ENCODE peak calls at places on chromosomes 13 and 19, in eight cellular contexts. R is GM12878, H is ovary, Y is GM12892, E is vagina, I is A549, P is right lobe of liver, V is uterus. B is an unnamed sample.

GRCh38 chr13:46530084-46530935 is 22.7 kb upstream of the LRCH1 start:
- DNase-seq in R (no peak), V (no peak), H (no peak), P (no peak), E (no peak), I (peak), Y (no peak), B (no peak)

GRCh38 chr19:18194554-18195238 is 1.7 kb downstream of the MPV17L2 start:
- DNase-seq in R (no peak), V (peak), I (no peak), Y (peak), P (no peak), E (no peak), H (peak), B (no peak)

GRCh38 chr19:1113986-1114483 is 10.2 kb downstream of the GPX4 start:
- DNase-seq in H (peak), Y (no peak), R (no peak), I (no peak), E (no peak), V (peak), P (no peak), B (no peak)

GRCh38 chr13:98746968-98747367 is 5.5 kb downstream of the SLC15A1 start:
- DNase-seq in I (peak), E (no peak), P (peak), R (no peak), H (no peak), Y (no peak), V (no peak), B (no peak)

GRCh38 chr13:66037096-66037495 is 1193.0 kb downstream of the PCDH9 start:
- DNase-seq in R (no peak), Y (no peak), I (no peak), V (no peak), H (no peak), E (no peak), P (no peak), B (no peak)

GRCh38 chr19:34480971-34481821 is at the start of gene WTIP:
- DNase-seq in H (peak), P (no peak), R (no peak), V (peak), Y (no peak), E (no peak), I (peak), B (peak)

GRCh38 chr19:50858896-50859295 is 4.2 kb downstream of the KLK3 start:
- DNase-seq in H (no peak), R (no peak), I (no peak), V (no peak), Y (no peak), P (no peak), E (no peak), B (no peak)

GRCh38 chr13:41411060-41411459 is 46.3 kb upstream of the RGCC start:
- DNase-seq in Y (no peak), V (no peak), P (peak), I (no peak), H (no peak), R (no peak), E (no peak), B (no peak)

GRCh38 chr13:76425930-76426329 is 460.3 kb downstream of the KCTD12 start:
- DNase-seq in I (no peak), E (no peak), V (no peak), H (no peak), Y (no peak), P (no peak), R (no peak), B (no peak)

GRCh38 chr13:31793246-31793645 is 53.9 kb downstream of the RXFP2 start:
- DNase-seq in V (no peak), H (no peak), E (no peak), I (no peak), P (no peak), R (no peak), Y (no peak), B (no peak)

GRCh38 chr13:75541287-75541686 is 3.6 kb upstream of the COMMD6 start:
- DNase-seq in I (no peak), Y (no peak), E (no peak), R (no peak), H (no peak), P (no peak), V (no peak), B (no peak)

GRCh38 chr13:74250738-74251190 is 116.6 kb upstream of the KLF12 start:
- DNase-seq in R (no peak), P (no peak), Y (no peak), H (no peak), I (no peak), E (no peak), V (no peak), B (no peak)

GRCh38 chr19:5827891-5828660 is 11.4 kb downstream of the FUT6 start:
- DNase-seq in I (peak), R (peak), V (peak), Y (peak), H (peak), P (peak), E (no peak), B (peak)

GRCh38 chr13:69935043-69935442 is 172.6 kb upstream of the ATXN8OS start:
- DNase-seq in H (no peak), P (no peak), R (no peak), V (no peak), E (no peak), Y (no peak), I (peak), B (no peak)

GRCh38 chr13:111614009-111614408 is 293.6 kb downstream of the TEX29 start:
- DNase-seq in H (no peak), V (no peak), I (no peak), R (no peak), E (no peak), Y (no peak), P (peak), B (no peak)

GRCh38 chr13:80654638-80655249 is 313.8 kb upstream of the SPRY2 start:
- DNase-seq in P (no peak), R (no peak), Y (no peak), V (no peak), I (no peak), H (no peak), E (no peak), B (peak)

GRCh38 chr19:8456064-8456463 is 11.3 kb downstream of the HNRNPM start:
- DNase-seq in R (no peak), V (no peak), I (peak), Y (no peak), E (no peak), P (no peak), H (no peak), B (no peak)

GRCh38 chr13:63979951-63980350 is 2564.3 kb upstream of the PCDH20 start:
- DNase-seq in P (no peak), E (no peak), Y (no peak), I (no peak), H (no peak), V (no peak), R (no peak), B (no peak)

GRCh38 chr19:52188822-52189744 is 769 bp upstream of the PPP2R1A start:
- DNase-seq in H (peak), E (peak), Y (no peak), P (no peak), R (no peak), V (no peak), I (peak), B (peak)

GRCh38 chr13:36530050-36530789 is 97.9 kb downstream of the CCNA1 start:
- DNase-seq in Y (no peak), H (no peak), E (peak), P (no peak), R (no peak), I (no peak), V (peak), B (no peak)

GRCh38 chr19:37966211-37967072 is 59.4 kb downstream of the SIPA1L3 start:
- DNase-seq in R (no peak), I (no peak), E (no peak), V (no peak), Y (no peak), P (no peak), H (no peak), B (no peak)

GRCh38 chr13:22144806-22145205 is 473.9 kb downstream of the FGF9 start:
- DNase-seq in R (no peak), I (no peak), H (no peak), E (no peak), Y (no peak), V (no peak), P (no peak), B (no peak)

GRCh38 chr13:102260256-102260655 is 141.6 kb downstream of the FGF14 start:
- DNase-seq in V (no peak), I (no peak), E (no peak), R (no peak), P (no peak), Y (no peak), H (no peak), B (no peak)

GRCh38 chr13:45602183-45602582 is 13.4 kb downstream of the ERICH6B start:
- DNase-seq in V (no peak), E (no peak), H (no peak), P (no peak), I (peak), R (no peak), Y (no peak), B (no peak)

GRCh38 chr19:3982701-3983541 is 2.3 kb downstream of the EEF2 start:
- DNase-seq in I (no peak), E (no peak), H (peak), Y (peak), V (no peak), R (no peak), P (peak), B (peak)

GRCh38 chr13:93002071-93002470 is 224.5 kb upstream of the GPC6 start:
- DNase-seq in E (no peak), H (no peak), R (no peak), V (no peak), I (no peak), Y (no peak), P (no peak), B (no peak)

GRCh38 chr13:67740871-67741475 is 510.8 kb upstream of the PCDH9 start:
- DNase-seq in V (no peak), H (no peak), E (no peak), I (no peak), P (no peak), Y (no peak), R (no peak), B (no peak)

DNA sequence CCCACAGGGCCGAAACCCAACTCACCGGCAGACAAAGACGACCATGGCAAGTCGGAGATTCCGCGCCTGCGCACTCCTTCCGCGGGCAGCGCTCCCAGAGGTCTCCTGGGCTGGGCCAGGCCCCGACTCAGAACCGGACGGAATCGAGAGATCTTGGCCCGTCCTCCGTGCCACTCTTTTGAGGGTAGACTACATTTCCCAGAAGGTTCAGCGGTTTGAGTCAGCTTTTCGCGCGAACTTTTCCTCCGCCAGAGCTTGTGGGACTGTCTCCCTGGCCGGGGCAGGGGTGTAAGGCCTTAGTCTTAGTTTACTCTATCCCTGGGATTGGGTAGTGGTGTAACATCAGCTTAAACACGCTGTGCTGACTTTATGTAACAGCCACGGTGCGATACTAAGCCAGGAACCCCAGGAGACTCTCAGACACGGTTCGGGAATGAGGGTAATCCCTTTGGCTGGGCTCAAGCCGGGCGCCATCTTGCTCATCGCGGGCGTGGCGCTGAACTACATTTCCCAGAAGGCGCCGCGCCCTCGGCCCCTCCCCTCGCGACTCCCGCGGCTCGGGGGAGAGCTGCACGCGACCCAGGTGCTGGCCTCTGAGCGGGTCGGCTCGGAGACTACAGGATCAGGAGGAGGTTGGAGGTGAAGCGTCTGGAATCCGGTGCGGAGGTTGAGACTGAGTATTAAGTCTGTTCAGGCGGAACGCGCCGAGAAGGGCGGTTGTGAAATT is at the start of gene ZNF260:
- DNase-seq in H (peak), R (peak), I (peak), P (peak), V (peak), E (peak), Y (peak), B (peak)
- TF ChIP-seq POLR2A in H (peak), R (peak), I (peak), P (peak), V (peak), E (peak), Y (peak), B (no peak)

DNA sequence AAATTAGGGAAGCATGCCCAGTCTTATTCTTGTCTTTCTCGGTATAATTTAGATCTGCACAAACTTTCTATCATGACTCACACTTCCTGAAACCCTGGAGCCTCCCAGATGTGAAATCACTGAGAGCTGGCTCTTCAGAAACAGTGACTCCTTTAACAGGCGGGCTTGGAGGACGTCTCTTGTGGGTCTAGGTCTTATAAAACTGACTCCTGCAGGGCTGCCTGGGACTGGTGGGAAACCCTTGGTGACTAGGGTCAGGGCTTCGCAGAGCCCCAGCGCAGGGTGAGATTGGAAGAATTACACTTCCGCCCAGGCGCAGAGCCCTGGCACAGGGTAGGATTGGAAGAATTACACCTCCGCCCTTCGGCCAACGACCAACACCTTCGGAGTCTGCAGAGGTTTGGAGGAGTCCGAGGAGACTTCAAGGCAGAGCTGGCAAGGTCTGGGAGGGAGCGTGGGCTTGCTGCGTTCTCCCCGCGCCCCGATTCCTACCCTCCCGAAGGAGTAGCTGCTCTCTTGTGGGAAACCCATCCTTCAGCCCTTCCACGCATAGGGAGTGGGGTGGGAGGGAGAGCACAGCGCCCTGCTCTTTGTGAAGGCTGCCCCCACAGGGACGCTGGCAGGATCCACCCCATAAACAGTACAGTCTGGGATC is 43.4 kb upstream of the MAP3K10 start:
- DNase-seq in H (no peak), V (no peak), I (peak), P (peak), R (no peak), Y (no peak), E (peak), B (no peak)
- TF ChIP-seq POLR2A in H (no peak), V (no peak), I (no peak), P (no peak), R (no peak), Y (no peak), E (no peak), B (no peak)

DNA sequence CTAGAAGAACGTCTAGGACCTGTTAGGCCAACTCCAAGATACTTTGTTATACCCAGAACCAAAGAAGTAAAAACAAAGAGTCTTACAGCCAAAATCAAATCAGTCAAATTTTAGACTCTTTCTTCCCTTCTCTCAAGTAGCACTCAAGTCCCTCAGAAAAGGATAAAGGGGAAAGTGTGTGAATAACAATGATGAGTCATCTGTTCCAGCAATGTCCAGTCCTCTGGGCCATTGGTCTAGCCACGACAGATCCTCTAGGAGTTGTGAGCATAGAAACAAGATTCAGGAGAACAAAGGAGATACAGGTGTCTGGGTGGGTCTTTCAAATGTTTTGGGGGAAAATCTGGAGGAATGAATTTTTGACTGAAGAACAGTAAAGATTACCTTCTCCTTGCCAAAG is 36.3 kb downstream of the STOML3 start:
- DNase-seq in P (no peak), R (no peak), V (no peak), H (no peak), Y (no peak), E (no peak), I (no peak), B (no peak)
- TF ChIP-seq POLR2A in P (no peak), R (no peak), V (no peak), H (no peak), Y (no peak), E (no peak), I (no peak), B (no peak)

GRCh38 chr13:33349314-33349995 is 63.9 kb upstream of the STARD13 start:
- DNase-seq in R (no peak), P (no peak), Y (no peak), H (peak), V (peak), E (no peak), I (no peak), B (peak)

GRCh38 chr13:33348366-33348765 is 62.8 kb upstream of the STARD13 start:
- DNase-seq in P (no peak), R (no peak), Y (no peak), E (no peak), I (no peak), H (no peak), V (no peak), B (no peak)

GRCh38 chr13:33351324-33351723 is 65.8 kb upstream of the STARD13 start:
- DNase-seq in P (no peak), I (peak), V (no peak), R (no peak), E (no peak), H (no peak), Y (no peak), B (no peak)

GRCh38 chr13:33352023-33352422 is 66.5 kb upstream of the STARD13 start:
- DNase-seq in I (no peak), P (no peak), V (no peak), H (no peak), R (no peak), Y (no peak), E (no peak), B (no peak)

GRCh38 chr13:33349996-33350826 is 64.7 kb upstream of the STARD13 start:
- DNase-seq in P (no peak), R (no peak), E (no peak), H (peak), V (peak), Y (no peak), I (no peak), B (peak)
- TF ChIP-seq POLR2A in P (no peak), R (no peak), E (peak), H (no peak), V (peak), Y (no peak), I (no peak), B (peak)

DNA sequence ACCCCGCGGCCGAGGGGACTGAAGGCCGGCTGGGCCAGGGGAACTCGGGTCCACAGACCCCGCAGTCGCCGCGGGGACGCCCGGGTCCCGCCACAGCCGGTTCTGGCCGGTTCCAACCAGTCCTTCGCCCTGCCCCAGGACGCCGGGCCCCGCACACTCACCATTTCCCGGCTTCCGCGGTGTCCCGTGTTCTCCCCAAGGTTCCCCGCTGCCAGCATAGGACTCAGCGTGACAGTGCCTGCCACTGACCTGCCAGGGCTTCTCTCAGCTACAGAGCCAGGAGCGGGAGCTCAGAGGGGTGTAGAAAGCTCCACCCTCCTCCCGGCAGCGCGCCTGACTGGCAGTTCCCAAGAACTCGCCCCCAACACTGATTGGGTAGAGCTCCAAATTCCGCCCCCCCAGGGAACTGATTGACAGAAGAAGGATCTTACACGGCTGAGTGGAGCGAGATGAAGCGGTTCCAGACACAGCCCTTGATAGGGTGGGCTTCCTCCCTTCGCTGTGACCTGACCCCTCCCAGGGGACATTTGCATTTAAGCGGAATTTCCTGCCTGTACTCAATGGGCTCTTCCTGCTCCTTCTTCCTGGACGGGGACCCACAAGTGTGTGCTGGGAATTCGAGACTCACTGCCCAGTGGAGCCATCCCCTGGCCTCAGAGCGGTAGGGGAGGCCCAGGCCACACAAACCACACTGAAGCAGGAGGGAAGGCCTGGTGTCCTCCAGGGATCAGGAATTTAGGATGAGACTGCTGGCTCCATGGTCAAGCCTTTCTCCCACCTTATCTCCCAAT is at the start of gene ZNF442:
- DNase-seq in I (no peak), V (peak), P (peak), H (peak), E (peak), R (peak), Y (peak), B (peak)
- TF ChIP-seq POLR2A in I (no peak), V (peak), P (peak), H (peak), E (peak), R (peak), Y (peak), B (peak)

DNA sequence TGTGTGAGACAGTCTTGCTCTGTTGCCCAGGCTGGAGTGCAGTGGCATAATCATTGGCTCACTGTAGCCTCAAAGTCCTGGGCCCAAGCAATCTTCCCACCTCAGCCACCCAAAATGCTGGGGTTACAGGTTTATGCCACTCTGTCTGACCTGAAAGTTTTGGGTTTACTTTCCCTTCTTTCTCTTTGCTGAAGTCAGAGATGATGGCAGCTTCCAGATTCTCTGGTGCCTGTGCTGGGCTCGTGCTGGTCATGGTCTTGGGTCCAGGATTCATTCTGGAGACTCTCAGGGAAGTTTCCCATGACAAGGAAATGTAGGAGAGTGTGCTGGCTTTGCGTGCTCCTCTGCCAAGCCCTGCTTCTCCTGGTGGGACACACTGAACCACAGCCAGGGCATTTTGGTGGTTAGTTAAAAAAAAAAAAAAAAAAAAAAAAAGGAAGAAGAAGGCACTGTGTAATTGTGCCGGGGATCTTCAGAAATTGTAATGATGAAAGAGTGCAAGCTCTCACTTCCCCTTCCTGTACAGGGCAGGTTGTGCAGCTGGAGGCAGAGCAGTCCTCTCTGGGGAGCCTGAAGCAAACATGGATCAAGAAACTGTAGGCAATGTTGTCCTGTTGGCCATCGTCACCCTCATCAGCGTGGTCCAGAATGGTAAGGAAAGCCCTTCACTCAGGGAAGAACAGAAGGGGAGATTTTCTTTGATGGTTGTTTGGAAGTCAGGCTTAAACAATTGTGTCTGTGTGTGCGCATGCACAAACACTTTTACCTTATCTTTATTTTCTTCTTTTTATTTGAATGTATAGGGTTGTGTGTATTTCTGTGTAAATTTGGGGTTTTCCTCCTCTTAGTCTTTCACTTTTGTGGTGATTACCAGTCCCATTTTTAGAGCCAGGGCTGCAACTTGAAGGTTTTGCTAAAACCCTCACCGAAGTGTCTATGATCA is at the start of gene ALOX5AP:
- DNase-seq in E (no peak), V (no peak), H (no peak), P (no peak), I (no peak), R (peak), Y (peak), B (no peak)
- TF ChIP-seq POLR2A in E (no peak), V (no peak), H (no peak), P (no peak), I (no peak), R (peak), Y (peak), B (no peak)

B was measured in heart left ventricle.